ENCODE peak calls at places on chromosome 5, in four cellular contexts. E is kidney epithelial cell; I is COR-L47; P is CD4-positive, alpha-beta T cell. W is an unnamed sample.

GRCh38 chr5:124231240-124231639 is 515.2 kb downstream of the ZNF608 start:
- DNase-seq in E (no peak), I (no peak), P (no peak), W (no peak)

GRCh38 chr5:41796061-41796460 is 74.2 kb downstream of the OXCT1 start:
- DNase-seq in E (no peak), I (no peak), P (no peak), W (no peak)

GRCh38 chr5:157172408-157172807 is 6.3 kb upstream of the GARIN3 start:
- DNase-seq in E (no peak), I (no peak), P (peak; percentile 51), W (no peak)

GRCh38 chr5:89513299-89514044 is 630.5 kb upstream of the MEF2C start:
- DNase-seq in E (no peak), I (no peak), P (no peak), W (no peak)

GRCh38 chr5:179253730-179254129 is 91.5 kb downstream of the ADAMTS2 start:
- DNase-seq in E (no peak), I (no peak), P (no peak), W (no peak)

GRCh38 chr5:94431696-94432095 is 186.7 kb downstream of the KIAA0825 start:
- DNase-seq in E (no peak), I (no peak), P (no peak), W (no peak)

GRCh38 chr5:139982157-139982974 is 60.7 kb downstream of the NRG2 start:
- DNase-seq in E (peak; percentile 51), I (no peak), P (no peak), W (peak; percentile 9)

GRCh38 chr5:165031361-165031760 is 1525.9 kb downstream of the MAT2B start:
- DNase-seq in E (no peak), I (no peak), P (no peak), W (no peak)

GRCh38 chr5:171492781-171493180 is 73.3 kb downstream of the FGF18 start:
- DNase-seq in E (no peak), I (no peak), P (no peak), W (no peak)

GRCh38 chr5:72767289-72768010 is 49.0 kb upstream of the TNPO1 start:
- DNase-seq in E (no peak), I (peak; percentile 88), P (no peak), W (peak; percentile 17)

GRCh38 chr5:135476615-135477493 is 24.7 kb upstream of the TIFAB start:
- DNase-seq in E (no peak), I (no peak), P (no peak), W (no peak)

GRCh38 chr5:142876817-142877216 is 106.6 kb downstream of the ARHGAP26 start:
- DNase-seq in E (no peak), I (no peak), P (no peak), W (no peak)

GRCh38 chr5:15550502-15551115 is 50.6 kb downstream of the FBXL7 start:
- DNase-seq in E (no peak), I (no peak), P (no peak), W (no peak)

GRCh38 chr5:132224721-132225120 is 2.9 kb downstream of the P4HA2 start:
- DNase-seq in E (no peak), I (no peak), P (no peak), W (no peak)

GRCh38 chr5:174283176-174283575 is 237.7 kb downstream of the NSG2 start:
- DNase-seq in E (no peak), I (no peak), P (no peak), W (no peak)

GRCh38 chr5:609506-609905 is 2.6 kb upstream of the CEP72 start:
- DNase-seq in E (no peak), I (no peak), P (no peak), W (no peak)

GRCh38 chr5:177234761-177235315 is 68.7 kb downstream of the RAB24 start:
- DNase-seq in E (no peak), I (no peak), P (no peak), W (no peak)

GRCh38 chr5:80097516-80097915 is 62.4 kb downstream of the THBS4 start:
- DNase-seq in E (no peak), I (no peak), P (no peak), W (no peak)

GRCh38 chr5:67165524-67166459 is 30.8 kb downstream of the CD180 start:
- DNase-seq in E (peak; percentile 9), I (no peak), P (peak; percentile 68), W (no peak)